ENCODE peak calls at places on chromosomes 12 and 14, in nine cellular contexts. S is T-helper 1 cell, C is tibial artery, A is kidney tubule cell, K is kidney, U is Caco-2, J is NCI-H187, T is mesenchymal stem cell, Z is fibroblast of the aortic adventitia. E is an unnamed sample.

GRCh38 chr14:68215628-68216027 is 396.0 kb downstream of the RAD51B start:
- DNase-seq in S (no peak), C (no peak), A (no peak), K (no peak), U (no peak), J (no peak), T (no peak), Z (no peak), E (no peak)

GRCh38 chr12:41334390-41334789 is 146.3 kb downstream of the PDZRN4 start:
- DNase-seq in S (no peak), C (no peak), A (no peak), K (no peak), U (no peak), J (no peak), T (no peak), Z (no peak), E (no peak)

GRCh38 chr12:47901285-47902093 is 3.3 kb downstream of the VDR start:
- DNase-seq in S (no peak), C (no peak), A (no peak), K (no peak), U (no peak), J (no peak), T (no peak), Z (no peak), E (no peak)

GRCh38 chr12:13376627-13377373 is 180.3 kb downstream of the EMP1 start:
- DNase-seq in S (no peak), C (no peak), A (peak; percentile 96), K (no peak), U (peak; percentile 36), J (no peak), T (no peak), Z (no peak), E (no peak)

GRCh38 chr12:40831916-40832315 is 139.7 kb downstream of the CNTN1 start:
- DNase-seq in S (no peak), C (no peak), A (no peak), K (no peak), U (no peak), J (no peak), T (no peak), Z (no peak), E (no peak)

GRCh38 chr14:68491793-68492192 is 301.1 kb downstream of the ZFP36L1 start:
- DNase-seq in S (no peak), C (no peak), A (no peak), K (no peak), U (no peak), J (no peak), T (no peak), Z (no peak), E (no peak)

GRCh38 chr14:50012644-50013043 is 103.7 kb downstream of the VCPKMT start:
- DNase-seq in S (no peak), C (no peak), A (no peak), K (no peak), U (no peak), J (no peak), T (no peak), Z (peak; percentile 57), E (no peak)

GRCh38 chr14:65838565-65838964 is 426.0 kb downstream of the FUT8 start:
- DNase-seq in S (no peak), C (no peak), A (no peak), K (no peak), U (no peak), J (no peak), T (no peak), Z (no peak), E (no peak)

GRCh38 chr12:85835810-85836715 is at the start of gene RASSF9:
- DNase-seq in S (no peak), C (peak; percentile 79), A (peak; percentile 71), K (peak; percentile 86), U (peak; percentile 45), J (no peak), T (peak; percentile 49), Z (peak; percentile 98), E (no peak)

GRCh38 chr12:39905152-39905551 is 200.7 kb downstream of the SLC2A13 start:
- DNase-seq in S (no peak), C (peak; percentile 65), A (peak; percentile 13), K (peak; percentile 76), U (no peak), J (no peak), T (no peak), Z (peak; percentile 73), E (no peak)

GRCh38 chr12:52249041-52249461 is 16.0 kb downstream of the KRT7 start:
- DNase-seq in S (no peak), C (peak; percentile 93), A (peak; percentile 62), K (peak; percentile 91), U (no peak), J (no peak), T (no peak), Z (peak; percentile 36), E (no peak)

GRCh38 chr12:110338754-110339153 is 57.7 kb downstream of the ATP2A2 start:
- DNase-seq in S (no peak), C (no peak), A (no peak), K (no peak), U (no peak), J (no peak), T (peak; percentile 23), Z (no peak), E (no peak)

GRCh38 chr12:470133-470532 is 10.4 kb downstream of the B4GALNT3 start:
- DNase-seq in S (no peak), C (no peak), A (no peak), K (no peak), U (no peak), J (no peak), T (no peak), Z (no peak), E (no peak)